ENCODE peak calls at places on chromosome X, in four cellular contexts. One of them, this sample, is unnamed.

GRCh38 chrX:70774223-70774622 is 134.3 kb downstream of the TEX11 start:
- DNase-seq in GM12878: no peak
- DNase-seq in HL-60: no peak
- DNase-seq in K562: no peak
- DNase-seq in this sample: no peak

GRCh38 chrX:17547658-17548057 is 172.7 kb downstream of the NHS start:
- DNase-seq in HL-60: no peak
- DNase-seq in K562: no peak
- DNase-seq in GM12878: peak; percentile 56
- DNase-seq in this sample: no peak

GRCh38 chrX:2521927-2522386 is 21.2 kb upstream of the DHRSX start:
- DNase-seq in K562: no peak
- DNase-seq in HL-60: no peak
- DNase-seq in GM12878: no peak
- DNase-seq in this sample: no peak

GRCh38 chrX:63784902-63785692 is at the start of gene ARHGEF9:
- DNase-seq in HL-60: no peak
- DNase-seq in K562: no peak
- DNase-seq in GM12878: no peak
- DNase-seq in this sample: no peak

GRCh38 chrX:44898411-44899221 is 25.6 kb downstream of the KDM6A start:
- DNase-seq in HL-60: no peak
- DNase-seq in K562: no peak
- DNase-seq in GM12878: no peak
- DNase-seq in this sample: no peak

GRCh38 chrX:17380221-17380620 is 5.2 kb downstream of the NHS start:
- DNase-seq in HL-60: no peak
- DNase-seq in GM12878: no peak
- DNase-seq in K562: no peak
- DNase-seq in this sample: no peak

GRCh38 chrX:57918750-57919436 is 8.6 kb upstream of the ZXDA start:
- DNase-seq in HL-60: peak; percentile 1
- DNase-seq in K562: no peak
- DNase-seq in GM12878: no peak
- DNase-seq in this sample: no peak

GRCh38 chrX:38365939-38366338 is 13.5 kb downstream of the OTC start:
- DNase-seq in K562: no peak
- DNase-seq in GM12878: no peak
- DNase-seq in HL-60: no peak
- DNase-seq in this sample: no peak

GRCh38 chrX:136710324-136710951 is 62.5 kb downstream of the CD40LG start:
- DNase-seq in GM12878: no peak
- DNase-seq in K562: no peak
- DNase-seq in HL-60: no peak
- DNase-seq in this sample: no peak

GRCh38 chrX:22594771-22595170 is 322.1 kb downstream of the CBLL2 start:
- DNase-seq in K562: no peak
- DNase-seq in GM12878: no peak
- DNase-seq in HL-60: no peak
- DNase-seq in this sample: no peak

GRCh38 chrX:55714111-55714510 is 3.4 kb upstream of the RRAGB start:
- DNase-seq in K562: no peak
- DNase-seq in HL-60: peak; percentile 72
- DNase-seq in GM12878: no peak
- DNase-seq in this sample: no peak

GRCh38 chrX:12975670-12975965 is 708 bp downstream of the TMSB4X start:
- DNase-seq in K562: no peak
- DNase-seq in HL-60: no peak
- DNase-seq in GM12878: no peak
- DNase-seq in this sample: no peak

GRCh38 chrX:133046601-133047000 is 50.3 kb downstream of the USP26 start:
- DNase-seq in HL-60: no peak
- DNase-seq in GM12878: no peak
- DNase-seq in K562: no peak
- DNase-seq in this sample: no peak

GRCh38 chrX:74422576-74423288 is 1.4 kb downstream of the SLC16A2 start:
- DNase-seq in K562: no peak
- DNase-seq in GM12878: no peak
- DNase-seq in HL-60: no peak
- DNase-seq in this sample: peak; percentile 26

GRCh38 chrX:120512627-120513026 is 43.5 kb upstream of the LAMP2 start:
- DNase-seq in HL-60: no peak
- DNase-seq in GM12878: no peak
- DNase-seq in K562: no peak
- DNase-seq in this sample: no peak

GRCh38 chrX:82224961-82225360 is 1023.1 kb downstream of the SH3BGRL start:
- DNase-seq in GM12878: no peak
- DNase-seq in K562: no peak
- DNase-seq in HL-60: no peak
- DNase-seq in this sample: no peak

GRCh38 chrX:119826399-119826959 is 26.3 kb downstream of the UPF3B start:
- DNase-seq in GM12878: no peak
- DNase-seq in K562: no peak
- DNase-seq in HL-60: no peak
- DNase-seq in this sample: no peak

GRCh38 chrX:125439194-125439849 is 119.7 kb downstream of the TEX13C start:
- DNase-seq in K562: no peak
- DNase-seq in GM12878: no peak
- DNase-seq in HL-60: no peak
- DNase-seq in this sample: no peak

GRCh38 chrX:13115457-13115856 is 71.0 kb upstream of the FAM9C start:
- DNase-seq in GM12878: no peak
- DNase-seq in K562: no peak
- DNase-seq in HL-60: no peak
- DNase-seq in this sample: no peak

GRCh38 chrX:47802589-47802988 is 34.1 kb upstream of the ZNF81 start:
- DNase-seq in GM12878: no peak
- DNase-seq in HL-60: no peak
- DNase-seq in K562: no peak
- DNase-seq in this sample: no peak

GRCh38 chrX:106168107-106168506 is at the start of gene PWWP3B:
- DNase-seq in GM12878: no peak
- DNase-seq in HL-60: no peak
- DNase-seq in K562: no peak
- DNase-seq in this sample: no peak

GRCh38 chrX:113384628-113385027 is 544.0 kb upstream of the AMOT start:
- DNase-seq in K562: no peak
- DNase-seq in HL-60: no peak
- DNase-seq in GM12878: no peak
- DNase-seq in this sample: no peak

GRCh38 chrX:109774706-109775105 is 41.6 kb upstream of the ACSL4 start:
- DNase-seq in GM12878: peak; percentile 50
- DNase-seq in K562: peak; percentile 45
- DNase-seq in HL-60: peak; percentile 41
- DNase-seq in this sample: no peak

GRCh38 chrX:96715412-96715940 is 30.8 kb downstream of the DIAPH2 start:
- DNase-seq in K562: no peak
- DNase-seq in GM12878: no peak
- DNase-seq in HL-60: no peak
- DNase-seq in this sample: no peak

GRCh38 chrX:56000169-56000568 is 232.0 kb upstream of the KLF8 start:
- DNase-seq in HL-60: no peak
- DNase-seq in K562: no peak
- DNase-seq in GM12878: no peak
- DNase-seq in this sample: no peak

GRCh38 chrX:86148024-86148511 is at the start of gene DACH2:
- DNase-seq in GM12878: no peak
- DNase-seq in HL-60: no peak
- DNase-seq in K562: peak; percentile 33
- DNase-seq in this sample: no peak

GRCh38 chrX:133005038-133005437 is 46.6 kb upstream of the HS6ST2 start:
- DNase-seq in HL-60: no peak
- DNase-seq in GM12878: no peak
- DNase-seq in K562: peak; percentile 9
- DNase-seq in this sample: no peak

GRCh38 chrX:68930576-68931317 is 101.9 kb downstream of the EFNB1 start:
- DNase-seq in K562: no peak
- DNase-seq in HL-60: no peak
- DNase-seq in GM12878: no peak
- DNase-seq in this sample: no peak

GRCh38 chrX:112147206-112147605 is 64.6 kb upstream of the TRPC5 start:
- DNase-seq in GM12878: no peak
- DNase-seq in HL-60: no peak
- DNase-seq in K562: peak; percentile 7
- DNase-seq in this sample: no peak

GRCh38 chrX:54447461-54447860 is 7.3 kb downstream of the TSR2 start:
- DNase-seq in K562: no peak
- DNase-seq in HL-60: no peak
- DNase-seq in GM12878: no peak
- DNase-seq in this sample: no peak

GRCh38 chrX:110133735-110134370 is 130.9 kb downstream of the TMEM164 start:
- DNase-seq in HL-60: no peak
- DNase-seq in GM12878: no peak
- DNase-seq in K562: no peak
- DNase-seq in this sample: no peak

GRCh38 chrX:153966283-153966688 is 5.3 kb downstream of the HCFC1 start:
- DNase-seq in GM12878: no peak
- DNase-seq in K562: no peak
- DNase-seq in HL-60: no peak
- DNase-seq in this sample: no peak

GRCh38 chrX:143788265-143788664 is 67.7 kb upstream of the SPANXN2 start:
- DNase-seq in GM12878: no peak
- DNase-seq in HL-60: no peak
- DNase-seq in K562: no peak
- DNase-seq in this sample: no peak

GRCh38 chrX:118432799-118433198 is 62.8 kb upstream of the DOCK11 start:
- DNase-seq in K562: no peak
- DNase-seq in GM12878: no peak
- DNase-seq in HL-60: no peak
- DNase-seq in this sample: no peak

GRCh38 chrX:102627640-102628039 is 23.6 kb upstream of the GPRASP1 start:
- DNase-seq in K562: no peak
- DNase-seq in HL-60: no peak
- DNase-seq in GM12878: no peak
- DNase-seq in this sample: no peak

DNA sequence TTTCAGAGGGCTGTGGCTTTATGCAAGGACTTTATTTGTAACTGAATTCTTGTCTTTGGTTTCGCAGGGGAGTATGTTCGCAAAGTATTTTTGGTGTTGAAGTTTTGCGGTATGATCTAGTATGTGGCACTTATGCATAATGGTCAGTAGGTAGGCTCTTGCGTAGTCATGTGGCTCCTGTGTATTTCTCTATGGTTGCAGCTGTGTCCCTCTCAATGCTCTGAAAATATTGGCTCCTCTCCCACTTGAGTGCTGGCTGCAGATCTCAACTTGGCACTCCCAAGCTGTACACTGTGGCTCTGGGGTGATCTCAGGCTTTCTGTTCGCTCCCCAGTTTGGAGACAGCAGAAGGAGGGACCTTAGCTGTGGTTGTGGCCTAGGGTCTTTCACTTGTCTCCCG is 24.8 kb downstream of the ARMCX5 start:
- DNase-seq in K562: no peak
- DNase-seq in GM12878: no peak
- DNase-seq in HL-60: no peak
- DNase-seq in this sample: no peak
- TF ChIP-seq SPI1 in K562: no peak
- TF ChIP-seq SPI1 in GM12878: no peak
- TF ChIP-seq SPI1 in HL-60: no peak
- TF ChIP-seq SPI1 in this sample: no peak

GRCh38 chrX:10099411-10099810 is 57.4 kb upstream of the CLCN4 start:
- DNase-seq in K562: no peak
- DNase-seq in GM12878: no peak
- DNase-seq in HL-60: no peak
- DNase-seq in this sample: no peak

GRCh38 chrX:10104958-10105658 is 51.7 kb upstream of the CLCN4 start:
- DNase-seq in GM12878: no peak
- DNase-seq in K562: no peak
- DNase-seq in HL-60: no peak
- DNase-seq in this sample: no peak

GRCh38 chrX:10101269-10101668 is 55.5 kb upstream of the CLCN4 start:
- DNase-seq in HL-60: no peak
- DNase-seq in K562: no peak
- DNase-seq in GM12878: no peak
- DNase-seq in this sample: no peak

GRCh38 chrX:10102046-10102704 is 54.6 kb upstream of the CLCN4 start:
- DNase-seq in HL-60: no peak
- DNase-seq in K562: no peak
- DNase-seq in GM12878: no peak
- DNase-seq in this sample: no peak

DNA sequence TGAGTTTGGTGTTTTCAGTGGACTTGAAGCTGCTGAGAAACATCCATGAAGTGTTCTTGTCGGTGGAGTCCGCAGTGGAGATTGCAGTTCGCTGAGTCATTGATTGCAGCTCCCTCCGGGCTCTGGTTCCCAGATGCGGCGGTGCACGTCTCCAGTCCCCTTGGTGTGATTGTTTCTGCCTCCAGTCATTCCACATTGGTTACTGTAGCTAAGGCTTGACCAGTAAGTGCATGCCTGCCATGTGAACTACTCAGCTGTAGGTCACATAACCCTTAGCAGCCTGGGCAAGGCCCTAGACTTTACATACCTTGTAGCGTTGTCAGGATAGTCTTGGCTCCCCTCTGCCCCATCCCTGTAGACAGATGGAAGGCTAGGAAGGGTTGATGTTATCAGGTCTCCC is 53.8 kb upstream of the CLCN4 start:
- DNase-seq in GM12878: no peak
- DNase-seq in HL-60: no peak
- DNase-seq in K562: no peak
- DNase-seq in this sample: no peak
- TF ChIP-seq SPI1 in GM12878: no peak
- TF ChIP-seq SPI1 in HL-60: no peak
- TF ChIP-seq SPI1 in K562: no peak
- TF ChIP-seq SPI1 in this sample: no peak

GRCh38 chrX:15471016-15471415 is 22.1 kb downstream of the PIR start:
- DNase-seq in GM12878: peak; percentile 27
- DNase-seq in K562: peak; percentile 39
- DNase-seq in HL-60: no peak
- DNase-seq in this sample: peak; percentile 12
- TF ChIP-seq SPI1 in GM12878: no peak
- TF ChIP-seq SPI1 in K562: no peak
- TF ChIP-seq SPI1 in HL-60: no peak
- TF ChIP-seq SPI1 in this sample: no peak

GRCh38 chrX:18617351-18617750 is 54.6 kb downstream of the RS1 start:
- DNase-seq in K562: no peak
- DNase-seq in HL-60: no peak
- DNase-seq in GM12878: no peak
- DNase-seq in this sample: no peak
- TF ChIP-seq SPI1 in K562: no peak
- TF ChIP-seq SPI1 in HL-60: no peak
- TF ChIP-seq SPI1 in GM12878: no peak
- TF ChIP-seq SPI1 in this sample: no peak

GRCh38 chrX:30657542-30658238 is 4.5 kb downstream of the GK start:
- DNase-seq in HL-60: no peak
- DNase-seq in K562: no peak
- DNase-seq in GM12878: no peak
- DNase-seq in this sample: no peak
- TF ChIP-seq SPI1 in HL-60: no peak
- TF ChIP-seq SPI1 in K562: no peak
- TF ChIP-seq SPI1 in GM12878: peak; percentile 35
- TF ChIP-seq SPI1 in this sample: peak; percentile 53

This sample was measured in GM12891.